ENCODE peak calls at places on chromosomes 16 and 17, in eight cellular contexts. U is heart right ventricle, T is aorta, I is gastrocnemius medialis, K is A673, F is breast epithelium, V is psoas muscle, D is AG04450. S is an unnamed sample.

GRCh38 chr17:66450008-66450856 is 147.8 kb downstream of the PRKCA start:
- DNase-seq in U (no peak), T (no peak), I (no peak), K (peak; percentile 35), F (no peak), V (no peak), D (no peak), S (no peak)

GRCh38 chr17:46182961-46183360 is 10.3 kb downstream of the KANSL1 start:
- DNase-seq in U (no peak), T (no peak), I (no peak), K (peak; percentile 23), F (no peak), V (no peak), D (no peak), S (no peak)

GRCh38 chr16:85400305-85401205 is 212.6 kb upstream of the GSE1 start:
- DNase-seq in U (no peak), T (no peak), I (no peak), K (no peak), F (no peak), V (no peak), D (no peak), S (no peak)

GRCh38 chr16:54594646-54595381 is 308.2 kb upstream of the IRX3 start:
- DNase-seq in U (no peak), T (no peak), I (no peak), K (no peak), F (no peak), V (no peak), D (no peak), S (no peak)

GRCh38 chr17:81004336-81005015 is 12.8 kb downstream of the CHMP6 start:
- DNase-seq in U (no peak), T (no peak), I (no peak), K (no peak), F (no peak), V (peak; percentile 38), D (no peak), S (no peak)

GRCh38 chr17:73391331-73392265 is 79.8 kb upstream of the CDC42EP4 start:
- DNase-seq in U (no peak), T (no peak), I (no peak), K (no peak), F (no peak), V (no peak), D (no peak), S (no peak)

GRCh38 chr17:37672545-37673078 is 29.4 kb upstream of the DDX52 start:
- DNase-seq in U (no peak), T (no peak), I (no peak), K (no peak), F (no peak), V (no peak), D (no peak), S (no peak)

GRCh38 chr16:86249631-86250030 is 260.7 kb upstream of the FOXF1 start:
- DNase-seq in U (no peak), T (no peak), I (no peak), K (no peak), F (no peak), V (no peak), D (no peak), S (no peak)

GRCh38 chr16:67243481-67243880 is 3.8 kb downstream of the FHOD1 start:
- DNase-seq in U (no peak), T (no peak), I (peak; percentile 53), K (peak; percentile 37), F (no peak), V (peak; percentile 62), D (no peak), S (no peak)

GRCh38 chr16:689175-689897 is 862 bp downstream of the WDR24 start:
- DNase-seq in U (no peak), T (no peak), I (no peak), K (no peak), F (no peak), V (no peak), D (no peak), S (no peak)
- H3K27ac ChIP-seq in U (peak overlapping the region; percentile 83), T (no peak overlapping the region), I (peak overlapping the region; percentile 90), K (peak overlapping the region; percentile 82), F (peak overlapping the region; percentile 88), V (peak overlapping the region; percentile 93), D (peak overlapping the region; percentile 11), S (no peak overlapping the region)

DNA sequence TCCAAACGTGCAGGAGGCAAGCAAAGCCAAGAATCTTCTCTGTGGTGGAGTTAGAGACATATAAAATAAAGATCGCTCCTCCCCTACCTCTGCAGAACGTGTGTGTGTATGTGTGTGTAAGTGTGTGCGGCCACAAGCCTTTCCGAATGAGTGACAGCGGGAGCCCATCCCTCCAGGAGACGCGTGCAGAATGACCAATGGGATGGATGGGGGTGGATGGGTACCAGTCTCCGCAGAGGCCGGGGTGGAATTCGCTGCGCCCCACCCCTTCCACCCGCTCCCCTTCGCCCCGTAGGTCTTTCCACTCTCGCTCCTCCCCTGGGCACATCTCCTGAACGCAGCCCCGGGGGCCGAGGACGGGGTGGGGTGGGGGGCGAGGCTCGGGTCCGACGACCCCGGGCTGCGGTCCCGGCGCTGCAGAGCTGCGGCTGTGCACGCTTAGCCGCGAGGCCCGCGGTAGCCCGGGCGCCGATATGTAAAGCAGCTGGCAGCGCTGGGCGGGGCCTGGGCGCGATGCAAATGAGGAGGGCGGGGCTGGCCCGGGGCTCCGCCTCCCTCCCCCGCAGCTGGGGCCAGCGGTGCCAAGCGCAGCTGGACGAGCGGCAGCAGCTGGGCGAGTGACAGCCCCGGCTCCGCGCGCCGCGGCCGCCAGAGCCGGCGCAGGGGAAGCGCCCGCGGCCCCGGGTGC is at the start of gene PRKCB:
- DNase-seq in U (peak; percentile 77), T (peak; percentile 86), I (peak; percentile 26), K (peak; percentile 92), F (peak; percentile 43), V (peak; percentile 81), D (no peak), S (no peak)
- H3K27ac ChIP-seq in U (no peak within 1 kb of the TSS), T (no peak within 1 kb of the TSS), I (no peak within 1 kb of the TSS), K (peak within 1 kb of the TSS; percentile 68), F (no peak within 1 kb of the TSS), V (no peak within 1 kb of the TSS), D (no peak within 1 kb of the TSS), S (no peak within 1 kb of the TSS)

GRCh38 chr17:68794636-68795503 is 160.3 kb downstream of the ABCA8 start:
- DNase-seq in U (no peak), T (peak; percentile 49), I (no peak), K (peak; percentile 72), F (no peak), V (peak; percentile 50), D (peak; percentile 26), S (no peak)
- H3K27ac ChIP-seq in U (peak overlapping the region; percentile 61), T (no peak overlapping the region), I (peak overlapping the region; percentile 71), K (peak overlapping the region; percentile 72), F (peak overlapping the region; percentile 78), V (peak overlapping the region; percentile 61), D (peak overlapping the region; percentile 59), S (no peak overlapping the region)

GRCh38 chr17:64002658-64003525 is 4.7 kb downstream of the PRR29 start:
- DNase-seq in U (no peak), T (peak; percentile 45), I (no peak), K (no peak), F (no peak), V (no peak), D (no peak), S (no peak)
- H3K27ac ChIP-seq in U (peak overlapping the region; percentile 82), T (no peak overlapping the region), I (peak overlapping the region; percentile 73), K (no peak overlapping the region), F (no peak overlapping the region), V (peak overlapping the region; percentile 41), D (no peak overlapping the region), S (no peak overlapping the region)

GRCh38 chr17:61459968-61460718 is 7.9 kb downstream of the TBX4 start:
- DNase-seq in U (no peak), T (no peak), I (no peak), K (no peak), F (no peak), V (no peak), D (no peak), S (no peak)
- H3K27ac ChIP-seq in U (no peak overlapping the region), T (no peak overlapping the region), I (no peak overlapping the region), K (no peak overlapping the region), F (no peak overlapping the region), V (no peak overlapping the region), D (no peak overlapping the region), S (no peak overlapping the region)

DNA sequence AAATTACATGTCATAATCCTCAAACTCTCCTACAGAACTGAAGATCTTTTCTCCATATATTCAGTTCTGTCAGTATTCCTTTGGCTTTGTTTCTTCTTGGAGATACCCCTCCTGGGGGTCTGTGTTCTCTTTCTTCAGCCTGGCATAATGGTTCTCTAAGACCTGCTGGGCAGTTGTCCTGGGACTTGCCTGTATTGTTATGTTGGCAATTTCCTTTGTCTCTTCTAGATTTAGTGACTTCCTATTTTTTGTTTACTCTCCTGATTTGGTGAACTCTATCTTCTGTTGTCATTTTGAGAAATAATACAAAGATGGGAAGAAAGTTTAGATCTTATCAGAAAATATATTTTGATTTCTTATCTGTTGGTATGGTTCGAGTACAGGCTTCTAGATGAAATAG is 127.8 kb downstream of the GOSR1 start:
- DNase-seq in U (no peak), T (no peak), I (no peak), K (no peak), F (no peak), V (no peak), D (no peak), S (no peak)
- H3K27ac ChIP-seq in U (no peak overlapping the region), T (no peak overlapping the region), I (no peak overlapping the region), K (no peak overlapping the region), F (no peak overlapping the region), V (no peak overlapping the region), D (no peak overlapping the region), S (no peak overlapping the region)

GRCh38 chr16:89288577-89288844 is 71.0 kb downstream of the ZNF778 start:
- DNase-seq in U (no peak), T (no peak), I (no peak), K (no peak), F (no peak), V (no peak), D (no peak), S (no peak)

GRCh38 chr16:89290887-89291286 is 73.4 kb downstream of the ZNF778 start:
- DNase-seq in U (no peak), T (no peak), I (no peak), K (no peak), F (no peak), V (peak; percentile 45), D (no peak), S (no peak)

GRCh38 chr16:89288966-89289365 is 71.5 kb downstream of the ZNF778 start:
- DNase-seq in U (no peak), T (no peak), I (no peak), K (no peak), F (no peak), V (peak; percentile 53), D (no peak), S (no peak)

GRCh38 chr16:89290472-89290871 is 73.0 kb downstream of the ZNF778 start:
- DNase-seq in U (no peak), T (no peak), I (no peak), K (no peak), F (no peak), V (peak; percentile 30), D (no peak), S (no peak)

GRCh38 chr16:89289428-89290395 is 72.2 kb downstream of the ZNF778 start:
- DNase-seq in U (peak; percentile 77), T (peak; percentile 77), I (peak; percentile 68), K (peak; percentile 76), F (no peak), V (peak; percentile 87), D (peak; percentile 21), S (peak; percentile 52)
- H3K27ac ChIP-seq in U (no peak overlapping the region), T (no peak overlapping the region), I (no peak overlapping the region), K (no peak overlapping the region), F (no peak overlapping the region), V (no peak overlapping the region), D (no peak overlapping the region), S (no peak overlapping the region)

DNA sequence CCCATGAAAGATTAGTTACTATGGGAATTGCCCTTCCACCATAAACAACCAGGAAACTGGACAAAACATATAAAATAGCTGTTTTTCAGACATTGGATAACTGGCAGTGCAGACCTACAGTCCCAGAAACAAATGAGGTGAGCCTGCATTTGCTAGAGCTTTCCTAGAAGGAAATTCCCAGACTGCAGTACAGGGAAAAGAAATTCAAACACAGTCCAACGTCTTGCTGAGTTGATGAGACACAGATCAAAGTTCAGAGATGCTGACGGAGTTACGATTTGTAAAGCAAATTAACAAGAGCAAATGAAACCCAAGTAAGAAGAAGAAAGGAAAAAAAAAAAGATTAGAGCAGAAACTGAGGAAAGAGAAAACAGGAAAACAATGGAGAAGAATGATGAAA is 41.3 kb upstream of the MNT start:
- DNase-seq in U (no peak), T (no peak), I (no peak), K (no peak), F (no peak), V (no peak), D (no peak), S (no peak)
- H3K27ac ChIP-seq in U (no peak overlapping the region), T (no peak overlapping the region), I (no peak overlapping the region), K (no peak overlapping the region), F (no peak overlapping the region), V (no peak overlapping the region), D (no peak overlapping the region), S (no peak overlapping the region)